ENCODE peak calls at places on chromosomes 13 and 19, in seven cellular contexts. J is pancreas, U is heart right ventricle, N is fibroblast of lung, Y is OCI-LY7, Q is GM23338, W is gastrocnemius medialis. E is an unnamed sample.
A peak's percentile ranks its signal among the peaks of the same experiment; 100 is the strongest.

GRCh38 chr13:89565711-89566110 is 1781.8 kb upstream of the MIR17HG start:
- DNase-seq in U (no peak), J (no peak), N (no peak), Y (no peak), W (no peak), Q (no peak), E (no peak)

GRCh38 chr19:50979758-50980157 is 4.0 kb downstream of the KLK7 start:
- DNase-seq in N (no peak), W (no peak), U (no peak), Y (no peak), J (no peak), Q (peak; percentile 31), E (no peak)

GRCh38 chr13:42350141-42350540 is 78.2 kb downstream of the AKAP11 start:
- DNase-seq in Y (no peak), J (no peak), N (no peak), U (no peak), W (no peak), Q (no peak), E (no peak)

GRCh38 chr13:113596321-113597200 is 12.0 kb downstream of the TFDP1 start:
- DNase-seq in J (no peak), N (no peak), U (no peak), Q (no peak), Y (no peak), W (no peak), E (peak; percentile 62)

GRCh38 chr19:39296055-39296645 is at the start of gene IFNL1:
- DNase-seq in Y (no peak), Q (peak; percentile 42), J (no peak), U (no peak), W (no peak), N (no peak), E (peak; percentile 25)

GRCh38 chr19:2488942-2489731 is 13.2 kb downstream of the GADD45B start:
- DNase-seq in N (peak; percentile 40), Y (peak; percentile 68), U (peak; percentile 73), Q (peak; percentile 75), J (peak; percentile 74), W (no peak), E (peak; percentile 87)

GRCh38 chr13:42946927-42947326 is 45.1 kb downstream of the EPSTI1 start:
- DNase-seq in U (no peak), J (no peak), Y (no peak), N (peak; percentile 19), Q (no peak), W (no peak), E (no peak)

GRCh38 chr19:6362024-6362344 is 653 bp downstream of the CLPP start:
- DNase-seq in W (no peak), Q (no peak), J (no peak), Y (no peak), U (no peak), N (peak; percentile 11), E (no peak)

GRCh38 chr19:18833849-18834643 is 2.3 kb downstream of the UPF1 start:
- DNase-seq in N (no peak), J (no peak), U (no peak), W (no peak), Y (no peak), Q (peak; percentile 52), E (no peak)

GRCh38 chr13:94711561-94712286 is 621 bp downstream of the SOX21 start:
- DNase-seq in Y (no peak), J (no peak), W (no peak), Q (peak; percentile 56), N (peak; percentile 42), U (no peak), E (no peak)

GRCh38 chr19:31838163-31838798 is 489.0 kb upstream of the TSHZ3 start:
- DNase-seq in Y (no peak), Q (no peak), W (no peak), N (peak; percentile 7), U (no peak), J (no peak), E (no peak)

GRCh38 chr13:40433577-40433976 is 232.9 kb downstream of the FOXO1 start:
- DNase-seq in Y (peak; percentile 86), N (no peak), J (no peak), W (no peak), Q (no peak), U (no peak), E (no peak)

GRCh38 chr13:23915308-23915707 is 18.0 kb upstream of the C1QTNF9B start:
- DNase-seq in W (no peak), Q (no peak), U (no peak), J (no peak), Y (no peak), N (no peak), E (no peak)

GRCh38 chr19:27764186-27764804 is 1448.7 kb downstream of the UQCRFS1 start:
- DNase-seq in Q (no peak), W (no peak), N (no peak), Y (no peak), J (no peak), U (no peak), E (no peak)

GRCh38 chr13:109100705-109101104 is 471.3 kb downstream of the MYO16 start:
- DNase-seq in U (no peak), J (no peak), W (no peak), N (peak; percentile 43), Q (peak; percentile 17), Y (no peak), E (no peak)

GRCh38 chr19:33898062-33898677 is 101.5 kb downstream of the KCTD15 start:
- DNase-seq in W (no peak), Q (no peak), J (no peak), N (no peak), Y (no peak), U (no peak), E (no peak)

GRCh38 chr13:99657848-99658265 is 156.6 kb downstream of the TM9SF2 start:
- DNase-seq in Y (no peak), N (peak; percentile 46), J (no peak), W (no peak), U (peak; percentile 55), Q (peak; percentile 73), E (peak; percentile 69)

GRCh38 chr13:39892731-39893293 is 237.3 kb downstream of the COG6 start:
- DNase-seq in U (peak; percentile 21), J (no peak), N (no peak), W (no peak), Q (no peak), Y (no peak), E (peak; percentile 32)

GRCh38 chr13:35764359-35765015 is 288.0 kb upstream of the MAB21L1 start:
- DNase-seq in Y (no peak), Q (no peak), J (no peak), N (peak; percentile 81), W (no peak), U (no peak), E (no peak)

GRCh38 chr19:1068111-1069001 is 1.4 kb downstream of the ARHGAP45 start:
- DNase-seq in Y (peak; percentile 61), U (peak; percentile 61), N (no peak), J (no peak), Q (no peak), W (no peak), E (peak; percentile 47)

GRCh38 chr13:100798739-100799361 is 124.3 kb upstream of the TMTC4 start:
- DNase-seq in J (no peak), Y (no peak), N (no peak), Q (no peak), W (no peak), U (no peak), E (no peak)

GRCh38 chr13:20000062-20000552 is 41.6 kb downstream of the ZMYM2 start:
- DNase-seq in Y (no peak), N (no peak), Q (no peak), U (no peak), W (no peak), J (no peak), E (no peak)
- H3K27ac ChIP-seq in Y (no peak overlapping the region), N (no peak overlapping the region), Q (no peak overlapping the region), U (no peak overlapping the region), W (no peak overlapping the region), J (no peak overlapping the region), E (no peak overlapping the region)

DNA sequence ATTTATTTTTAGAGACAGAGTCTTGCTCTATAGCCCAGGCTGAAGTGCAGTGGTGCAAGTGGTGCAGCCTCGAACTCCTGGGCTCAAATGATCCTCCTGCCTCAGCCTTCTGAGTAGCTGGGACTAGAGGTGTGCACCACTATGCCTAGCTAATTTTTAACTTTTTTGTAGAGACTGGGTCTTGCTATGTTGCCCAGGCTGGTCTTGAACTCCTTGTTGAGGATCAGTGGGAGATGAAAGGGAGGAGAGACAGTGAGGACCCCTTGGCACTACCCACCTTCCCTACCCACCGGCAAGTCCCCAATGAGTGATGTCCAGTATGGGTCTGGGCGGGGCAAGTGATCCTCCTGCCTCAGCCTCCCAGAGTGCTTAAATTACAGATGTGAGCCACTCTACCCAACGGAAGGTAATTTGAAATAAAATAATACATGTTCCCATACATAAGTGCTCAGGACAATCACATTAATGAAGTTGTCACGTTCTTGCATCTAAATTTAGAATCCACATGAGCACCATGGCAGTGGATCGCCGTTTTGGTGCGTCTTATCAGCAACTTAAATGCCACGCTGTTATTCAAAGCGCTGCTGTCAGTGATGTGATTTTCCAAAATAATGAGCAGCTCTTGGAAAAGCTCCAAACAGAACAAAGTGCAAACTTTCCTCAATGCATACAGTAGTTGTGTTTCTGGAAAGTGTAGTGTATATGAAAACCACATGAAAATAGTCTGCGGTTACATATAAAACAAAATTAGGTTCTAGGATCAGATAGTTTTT is 5.9 kb upstream of the ARL11 start:
- DNase-seq in W (no peak), Q (no peak), J (no peak), U (no peak), Y (no peak), N (no peak), E (no peak)
- H3K4me1 ChIP-seq in W (no peaks in the 10 kb centered on the region), Q (no peaks in the 10 kb centered on the region), J (no peaks in the 10 kb centered on the region), U (no peaks in the 10 kb centered on the region), Y (peaks cover 21% of the 10 kb centered on the region), N (no peaks in the 10 kb centered on the region), E (no peaks in the 10 kb centered on the region)

DNA sequence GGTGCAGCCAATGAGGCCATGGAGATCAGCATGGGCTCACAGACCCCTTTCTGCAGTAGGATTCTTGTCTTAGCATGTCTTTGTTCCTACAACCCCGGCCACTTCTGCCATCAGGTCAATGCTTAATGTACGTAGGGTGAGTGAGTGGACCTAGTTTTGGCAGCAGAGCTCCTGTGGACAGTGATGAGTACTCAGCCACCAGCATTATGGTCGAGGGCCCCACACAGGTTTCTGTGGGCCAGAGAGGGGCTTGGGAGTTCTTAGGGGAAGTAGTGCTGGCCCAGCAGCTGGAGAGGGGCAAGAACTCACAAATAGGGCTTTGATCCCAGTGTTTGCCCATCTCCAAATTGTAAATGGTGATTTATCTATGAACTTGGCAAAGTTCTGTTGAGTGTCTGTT is 184.9 kb downstream of the MTUS2 start:
- DNase-seq in U (no peak), Q (no peak), J (no peak), Y (no peak), N (no peak), W (no peak), E (no peak)
- TF ChIP-seq CTCF in U (no peak), Q (no peak), J (no peak), Y (no peak), N (no peak), W (no peak), E (no peak)

GRCh38 chr13:48156466-48156865 is 61.6 kb upstream of the MED4 start:
- DNase-seq in Y (peak; percentile 27), Q (peak; percentile 29), U (no peak), W (no peak), J (no peak), N (no peak), E (peak; percentile 36)

GRCh38 chr13:48155850-48156249 is 60.9 kb upstream of the MED4 start:
- DNase-seq in Y (no peak), W (no peak), U (no peak), Q (no peak), N (peak; percentile 73), J (no peak), E (no peak)

GRCh38 chr13:48159436-48160225 is 64.7 kb upstream of the MED4 start:
- DNase-seq in J (no peak), Y (no peak), Q (no peak), U (no peak), N (peak; percentile 53), W (no peak), E (no peak)

GRCh38 chr13:48158915-48159314 is 64.0 kb upstream of the MED4 start:
- DNase-seq in N (no peak), J (no peak), Q (no peak), U (no peak), Y (no peak), W (no peak), E (no peak)

GRCh38 chr13:48158290-48158689 is 63.4 kb upstream of the MED4 start:
- DNase-seq in W (no peak), J (no peak), U (no peak), N (no peak), Q (no peak), Y (no peak), E (no peak)
- H3K27ac ChIP-seq in W (no peak overlapping the region), J (no peak overlapping the region), U (no peak overlapping the region), N (no peak overlapping the region), Q (no peak overlapping the region), Y (no peak overlapping the region), E (no peak overlapping the region)

E was measured in tibial artery.